ENCODE peak calls at places on chromosomes 1 and 21, in four cellular contexts. E is HepG2, H is GM12878, N is H1. M is an unnamed sample.

GRCh38 chr1:30774550-30775432 is 17.2 kb upstream of the LAPTM5 start:
- DNase-seq in E (no peak), H (no peak), N (no peak), M (no peak)

GRCh38 chr1:192274588-192274987 is 42.2 kb upstream of the RGS21 start:
- DNase-seq in E (no peak), H (no peak), N (no peak), M (no peak)

GRCh38 chr21:43015906-43016540 is 41.7 kb downstream of the PKNOX1 start:
- DNase-seq in E (no peak), H (no peak), N (no peak), M (no peak)

GRCh38 chr1:27403065-27403726 is 10.8 kb downstream of the GPR3 start:
- DNase-seq in E (no peak), H (no peak), N (no peak), M (no peak)

GRCh38 chr21:44294391-44295162 is 5.3 kb upstream of the PFKL start:
- DNase-seq in E (no peak), H (no peak), N (no peak), M (no peak)

GRCh38 chr1:4095466-4095865 is 195.4 kb upstream of the C1orf174 start:
- DNase-seq in E (no peak), H (no peak), N (no peak), M (no peak)

GRCh38 chr1:80054129-80054528 is 1047.6 kb upstream of the ADGRL4 start:
- DNase-seq in E (no peak), H (no peak), N (no peak), M (no peak)

GRCh38 chr1:38090796-38091195 is 44.2 kb upstream of the POU3F1 start:
- DNase-seq in E (no peak), H (no peak), N (no peak), M (no peak)

GRCh38 chr1:232351335-232351734 is 278.6 kb downstream of the SIPA1L2 start:
- DNase-seq in E (no peak), H (no peak), N (no peak), M (no peak)

GRCh38 chr1:167447521-167448136 is 70.7 kb downstream of the CD247 start:
- DNase-seq in E (no peak), H (no peak), N (no peak), M (no peak)

GRCh38 chr1:180800945-180801344 is 111.8 kb upstream of the KIAA1614 start:
- DNase-seq in E (no peak), H (no peak), N (no peak), M (no peak)

GRCh38 chr1:43867946-43868740 is 65.5 kb upstream of the ARTN start:
- DNase-seq in E (no peak), H (no peak), N (no peak), M (no peak)

GRCh38 chr1:47582891-47583608 is 145.2 kb downstream of the FOXD2 start:
- DNase-seq in E (no peak), H (no peak), N (no peak), M (no peak)

GRCh38 chr21:39313042-39313456 is 383 bp downstream of the BRWD1 start:
- DNase-seq in E (no peak), H (no peak), N (no peak), M (peak)

GRCh38 chr1:28135910-28136635 is 40.4 kb downstream of the PTAFR start:
- DNase-seq in E (no peak), H (no peak), N (no peak), M (no peak)

GRCh38 chr1:67188137-67188536 is 21.9 kb downstream of the IL23R start:
- DNase-seq in E (no peak), H (no peak), N (no peak), M (no peak)

GRCh38 chr21:20641251-20641650 is 357.0 kb upstream of the NCAM2 start:
- DNase-seq in E (no peak), H (no peak), N (no peak), M (peak)

GRCh38 chr1:207821464-207822045 is 69.7 kb downstream of the CD46 start:
- DNase-seq in E (no peak), H (no peak), N (no peak), M (no peak)

GRCh38 chr1:42660907-42661500 is 2.8 kb downstream of the PPIH start:
- DNase-seq in E (no peak), H (no peak), N (no peak), M (no peak)

GRCh38 chr1:18532390-18533170 is 51.9 kb downstream of the KLHDC7A start:
- DNase-seq in E (no peak), H (no peak), N (no peak), M (no peak)

GRCh38 chr1:213260322-213261075 is 209.5 kb downstream of the RPS6KC1 start:
- DNase-seq in E (no peak), H (no peak), N (no peak), M (no peak)

GRCh38 chr1:40132383-40133121 is 28.6 kb upstream of the RLF start:
- DNase-seq in E (no peak), H (no peak), N (no peak), M (no peak)

GRCh38 chr1:243483084-243483845 is 227.4 kb downstream of the SDCCAG8 start:
- DNase-seq in E (no peak), H (no peak), N (no peak), M (peak)

GRCh38 chr21:45255381-45256020 is 32.2 kb downstream of the POFUT2 start:
- DNase-seq in E (peak), H (no peak), N (no peak), M (no peak)

GRCh38 chr1:63640633-63641567 is 47.7 kb downstream of the PGM1 start:
- DNase-seq in E (peak), H (no peak), N (no peak), M (no peak)

GRCh38 chr21:31660134-31660565 is 657 bp downstream of the SOD1 start:
- DNase-seq in E (no peak), H (no peak), N (no peak), M (no peak)

GRCh38 chr1:36920371-36920770 is 113.9 kb downstream of the GRIK3 start:
- DNase-seq in E (no peak), H (no peak), N (no peak), M (no peak)

GRCh38 chr1:46065405-46065804 is 67.0 kb downstream of the PIK3R3 start:
- DNase-seq in E (no peak), H (no peak), N (no peak), M (no peak)

GRCh38 chr1:184930232-184930631 is 44.1 kb downstream of the NIBAN1 start:
- DNase-seq in E (no peak), H (no peak), N (no peak), M (no peak)

GRCh38 chr1:175969236-175969635 is 225.8 kb upstream of the TNR start:
- DNase-seq in E (no peak), H (no peak), N (no peak), M (no peak)

GRCh38 chr1:221869759-221870158 is 127.9 kb upstream of the DUSP10 start:
- DNase-seq in E (no peak), H (no peak), N (no peak), M (no peak)

GRCh38 chr21:38850277-38850951 is 44.7 kb downstream of the ETS2 start:
- DNase-seq in E (no peak), H (no peak), N (no peak), M (no peak)

GRCh38 chr1:23424171-23424959 is at the start of gene TCEA3:
- DNase-seq in E (peak), H (no peak), N (no peak), M (no peak)

GRCh38 chr1:4759671-4760070 is 105.3 kb downstream of the AJAP1 start:
- DNase-seq in E (no peak), H (no peak), N (no peak), M (no peak)

GRCh38 chr1:182215797-182216196 is 154.3 kb upstream of the ZNF648 start:
- DNase-seq in E (no peak), H (no peak), N (no peak), M (no peak)

GRCh38 chr1:42962641-42963377 is 4.1 kb upstream of the SLC2A1 start:
- DNase-seq in E (peak), H (no peak), N (peak), M (peak)

GRCh38 chr1:208089151-208089550 is 155.0 kb downstream of the PLXNA2 start:
- DNase-seq in E (no peak), H (no peak), N (no peak), M (no peak)

GRCh38 chr1:212285685-212286436 is 651 bp downstream of the PPP2R5A start:
- DNase-seq in E (no peak), H (no peak), N (no peak), M (peak)

GRCh38 chr1:228166170-228166936 is 749 bp downstream of the IBA57 start:
- DNase-seq in E (peak), H (no peak), N (no peak), M (no peak)

GRCh38 chr1:228163004-228163753 is 2.4 kb upstream of the IBA57 start:
- DNase-seq in E (no peak), H (no peak), N (no peak), M (no peak)

GRCh38 chr1:228163776-228164534 is 1.6 kb upstream of the IBA57 start:
- DNase-seq in E (no peak), H (no peak), N (no peak), M (no peak)

GRCh38 chr1:228165372-228166169 is at the start of gene IBA57:
- DNase-seq in E (peak), H (peak), N (peak), M (peak)

GRCh38 chr1:228164561-228165371 is 838 bp upstream of the IBA57 start:
- DNase-seq in E (no peak), H (no peak), N (no peak), M (no peak)
- H3K4me3 ChIP-seq in E (peak), H (peak), N (peak), M (peak)

GRCh38 chr1:17315542-17316130 is 7.6 kb downstream of the PADI4 start:
- DNase-seq in E (no peak), H (no peak), N (peak), M (no peak)
- TF ChIP-seq SUZ12 in E (no peak), H (no peak), N (no peak), M (no peak)

DNA sequence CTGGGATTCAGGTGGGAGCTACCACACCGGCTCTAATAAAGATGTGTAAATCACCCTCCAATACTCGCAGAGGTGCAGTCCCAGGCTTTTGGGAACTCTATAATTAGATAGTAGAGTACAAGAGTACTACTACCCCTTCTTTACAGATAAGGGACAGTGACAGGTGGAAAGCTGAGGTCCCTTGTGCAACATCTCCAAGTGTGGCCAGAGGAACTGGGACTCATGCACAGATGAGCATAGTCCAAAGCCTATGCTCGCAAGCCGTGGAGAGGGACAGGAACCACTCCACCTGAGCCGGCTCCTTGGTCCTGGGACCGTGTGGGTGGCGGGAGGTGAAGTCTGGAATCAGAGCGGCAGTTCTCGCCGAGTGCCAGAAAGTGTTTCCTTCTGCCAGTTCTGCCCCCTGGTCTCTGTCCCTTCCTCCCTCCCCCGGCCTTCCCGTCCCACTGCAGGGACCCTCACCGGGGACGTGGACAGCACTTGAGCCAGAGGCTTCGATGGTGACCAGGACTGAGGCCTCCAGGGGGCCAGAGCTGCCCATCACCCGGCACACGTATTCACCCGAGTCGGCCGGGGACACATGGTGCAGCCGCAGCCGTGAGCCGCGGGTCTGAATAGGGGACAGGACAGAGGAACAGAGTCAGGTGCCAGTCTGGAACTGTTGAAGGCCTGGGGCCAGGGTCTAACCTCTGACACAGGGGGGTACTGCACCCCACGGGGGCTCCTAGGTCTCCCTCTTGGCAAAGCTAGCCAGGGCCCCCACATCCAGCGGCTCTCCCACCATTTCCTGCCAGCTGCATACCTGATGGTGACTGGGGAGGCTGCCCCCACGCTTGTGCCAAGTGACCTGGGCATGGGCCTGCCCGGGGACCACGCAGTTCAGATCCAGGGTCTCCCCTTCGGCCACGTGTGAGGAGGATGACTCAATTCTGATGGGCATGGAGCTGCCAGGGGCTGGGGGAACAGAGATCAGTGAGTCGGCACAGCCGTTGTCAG is 33.9 kb downstream of the LDLRAD2 start:
- DNase-seq in E (no peak), H (no peak), N (no peak), M (no peak)
- TF ChIP-seq ZNF274 in E (no peak), H (no peak), N (no peak), M (no peak)

DNA sequence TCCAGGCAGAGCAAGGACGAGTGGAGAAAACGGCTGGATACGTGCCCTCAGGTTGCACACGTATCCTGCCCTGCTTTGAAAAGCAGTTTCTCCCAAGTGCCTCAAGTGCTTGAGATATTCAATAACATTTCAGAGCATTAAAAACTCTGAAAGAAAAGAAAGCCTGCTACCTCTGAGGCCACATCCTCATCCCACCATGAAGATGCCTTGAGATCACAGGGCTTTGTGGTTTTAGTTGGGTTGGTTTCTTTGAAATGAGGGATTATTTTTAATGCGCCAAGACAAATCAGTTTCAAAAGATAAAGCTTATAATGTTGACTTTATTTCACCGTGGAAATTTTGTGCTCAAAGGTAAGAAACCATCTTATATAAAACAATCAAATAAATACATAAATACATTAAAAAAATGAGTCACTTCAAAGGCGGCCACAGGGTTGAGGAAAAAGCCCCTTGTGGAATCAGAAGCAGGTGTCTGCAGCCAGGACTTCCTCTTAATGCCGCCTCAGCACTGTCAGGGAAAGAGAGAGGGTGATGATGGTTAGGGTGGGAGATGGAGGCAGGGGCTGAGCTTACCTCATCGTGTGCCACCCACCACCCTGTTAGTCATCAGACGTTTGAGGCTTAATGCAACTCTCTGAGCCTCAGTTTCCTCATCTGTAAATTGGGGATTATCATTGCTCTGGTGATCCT is 1.4 kb downstream of the NPPB start:
- DNase-seq in E (no peak), H (no peak), N (no peak), M (no peak)
- H3K4me3 ChIP-seq in E (no peak), H (no peak), N (no peak), M (no peak)

GRCh38 chr1:225843426-225843795 is 33.5 kb downstream of the EPHX1 start:
- DNase-seq in E (no peak), H (no peak), N (no peak), M (no peak)

GRCh38 chr1:225842788-225843425 is 33.0 kb downstream of the EPHX1 start:
- DNase-seq in E (no peak), H (no peak), N (no peak), M (no peak)

GRCh38 chr1:225845633-225846259 is 35.8 kb downstream of the EPHX1 start:
- DNase-seq in E (peak), H (no peak), N (peak), M (peak)

GRCh38 chr1:225845097-225845496 is 35.2 kb downstream of the EPHX1 start:
- DNase-seq in E (no peak), H (no peak), N (no peak), M (no peak)

DNA sequence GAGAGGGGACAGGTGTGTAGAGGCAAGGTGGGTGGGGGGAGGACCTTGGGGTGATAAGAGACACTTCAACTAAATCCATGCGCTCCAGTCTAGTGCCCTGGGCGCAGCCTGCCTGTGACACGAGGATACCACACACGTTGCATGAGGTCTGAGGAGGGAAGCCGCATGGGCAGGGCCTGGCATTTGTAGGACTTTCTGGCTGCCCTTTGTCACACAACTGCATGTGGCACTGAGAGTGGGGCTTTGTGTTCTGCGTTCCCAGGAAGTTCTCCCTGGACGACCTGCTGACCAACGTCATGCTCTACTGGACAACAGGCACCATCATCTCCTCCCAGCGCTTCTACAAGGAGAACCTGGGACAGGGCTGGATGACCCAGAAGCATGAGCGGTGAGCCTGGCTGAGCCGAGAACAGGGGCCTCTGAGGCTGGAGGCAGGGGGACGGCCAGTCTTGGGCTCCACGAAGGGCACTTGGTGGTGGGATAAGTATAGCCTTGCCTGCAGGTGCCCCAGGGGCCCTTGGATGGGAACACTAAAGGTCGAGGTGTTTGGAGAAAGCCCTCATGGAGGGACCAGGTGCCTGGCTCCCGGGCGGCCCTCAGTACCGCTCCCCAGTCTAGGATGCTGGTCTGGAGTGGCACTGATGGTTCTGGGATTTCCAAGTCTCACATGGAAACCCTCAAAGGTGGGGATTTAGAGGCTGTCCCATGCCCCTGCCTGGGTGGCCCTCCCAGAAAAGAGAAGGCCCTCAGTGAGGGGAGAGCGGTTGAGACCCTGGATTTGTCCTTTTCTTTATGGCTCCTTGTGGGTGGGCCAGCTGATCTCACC is 34.5 kb downstream of the EPHX1 start:
- DNase-seq in E (no peak), H (no peak), N (no peak), M (no peak)
- TF ChIP-seq SUZ12 in E (no peak), H (no peak), N (no peak), M (no peak)

GRCh38 chr1:25729774-25730173 is 70.2 kb upstream of the SELENON start:
- DNase-seq in E (no peak), H (no peak), N (no peak), M (no peak)
- TF ChIP-seq ZNF274 in E (no peak), H (no peak), N (no peak), M (no peak)